ENCODE peak calls at places on chromosomes 11 and 22, in five cellular contexts. H, C, U, I and V are unnamed samples.

GRCh38 chr22:25081409-25081824 is 118.2 kb upstream of the CRYBB3 start:
- DNase-seq in H (no peak), C (peak), U (peak), I (no peak), V (no peak)

GRCh38 chr11:44223261-44223660 is 86.7 kb downstream of the ALX4 start:
- DNase-seq in H (no peak), C (no peak), U (no peak), I (no peak), V (no peak)

GRCh38 chr11:19974886-19975285 is 185.4 kb downstream of the DBX1 start:
- DNase-seq in H (no peak), C (no peak), U (no peak), I (no peak), V (no peak)

GRCh38 chr11:123474994-123475393 is 44.9 kb downstream of the GRAMD1B start:
- DNase-seq in H (no peak), C (no peak), U (no peak), I (no peak), V (no peak)

GRCh38 chr22:46076651-46077339 is 73.5 kb upstream of the PPARA start:
- DNase-seq in H (peak), C (no peak), U (peak), I (peak), V (no peak)

GRCh38 chr11:110472858-110473257 is 43.1 kb downstream of the FDX1 start:
- DNase-seq in H (no peak), C (no peak), U (peak), I (no peak), V (no peak)

GRCh38 chr11:9460322-9461067 is at the start of gene ZNF143:
- DNase-seq in H (peak), C (peak), U (peak), I (peak), V (peak)

GRCh38 chr22:36198482-36198881 is 3.1 kb downstream of the APOL4 start:
- DNase-seq in H (no peak), C (no peak), U (no peak), I (no peak), V (no peak)

GRCh38 chr11:34204396-34205279 is 99.2 kb downstream of the NAT10 start:
- DNase-seq in H (no peak), C (peak), U (peak), I (no peak), V (no peak)

GRCh38 chr11:111107501-111107900 is 138.0 kb upstream of the POU2AF2 start:
- DNase-seq in H (no peak), C (no peak), U (no peak), I (no peak), V (no peak)

GRCh38 chr11:22624742-22625447 is 728 bp downstream of the FANCF start:
- DNase-seq in H (peak), C (peak), U (peak), I (no peak), V (peak)

GRCh38 chr11:46686886-46687810 is 13.3 kb downstream of the ARHGAP1 start:
- DNase-seq in H (no peak), C (no peak), U (no peak), I (no peak), V (no peak)

GRCh38 chr11:17930544-17931144 is 82.2 kb downstream of the SERGEF start:
- DNase-seq in H (no peak), C (no peak), U (no peak), I (no peak), V (no peak)

GRCh38 chr11:116312560-116313340 is 460.0 kb downstream of the BUD13 start:
- DNase-seq in H (peak), C (no peak), U (peak), I (peak), V (peak)

GRCh38 chr11:3056296-3057068 is 741 bp downstream of the CARS1 start:
- DNase-seq in H (peak), C (no peak), U (peak), I (no peak), V (no peak)

GRCh38 chr11:26572770-26573402 is 823 bp upstream of the MUC15 start:
- DNase-seq in H (no peak), C (no peak), U (no peak), I (no peak), V (peak)

GRCh38 chr11:76634934-76635333 is 35.6 kb downstream of the LRRC32 start:
- DNase-seq in H (no peak), C (no peak), U (no peak), I (no peak), V (no peak)

GRCh38 chr22:49827853-49828598 is at the start of gene BRD1:
- DNase-seq in H (peak), C (no peak), U (peak), I (no peak), V (no peak)

GRCh38 chr11:99418927-99419707 is 398.4 kb downstream of the CNTN5 start:
- DNase-seq in H (no peak), C (no peak), U (peak), I (no peak), V (peak)

GRCh38 chr11:104781037-104781436 is 117.2 kb downstream of the CASP12 start:
- DNase-seq in H (no peak), C (no peak), U (no peak), I (no peak), V (no peak)

GRCh38 chr11:63567044-63567840 is 4.1 kb upstream of the PLAAT2 start:
- DNase-seq in H (no peak), C (peak), U (peak), I (no peak), V (no peak)

GRCh38 chr11:122781378-122782040 is 56.8 kb upstream of the CRTAM start:
- DNase-seq in H (peak), C (peak), U (peak), I (peak), V (peak)

GRCh38 chr11:127627629-127628462 is 627.3 kb upstream of the KIRREL3 start:
- DNase-seq in H (peak), C (no peak), U (no peak), I (no peak), V (peak)

GRCh38 chr11:118607401-118608267 is at the start of gene PHLDB1:
- DNase-seq in H (peak), C (no peak), U (peak), I (peak), V (no peak)

GRCh38 chr22:37243402-37244113 is 511 bp downstream of the RAC2 start:
- DNase-seq in H (no peak), C (no peak), U (no peak), I (no peak), V (no peak)

GRCh38 chr11:27460571-27460970 is 12.0 kb downstream of the LGR4 start:
- DNase-seq in H (no peak), C (no peak), U (no peak), I (no peak), V (no peak)

GRCh38 chr11:45798793-45799441 is 6.0 kb upstream of the SLC35C1 start:
- DNase-seq in H (no peak), C (no peak), U (no peak), I (no peak), V (no peak)

GRCh38 chr22:40728731-40729189 is 49.5 kb downstream of the MCHR1 start:
- DNase-seq in H (no peak), C (no peak), U (no peak), I (no peak), V (no peak)

GRCh38 chr22:37491559-37492427 is 5.6 kb upstream of the MFNG start:
- DNase-seq in H (peak), C (no peak), U (no peak), I (no peak), V (no peak)

GRCh38 chr11:103906291-103906850 is 130.1 kb upstream of the DDI1 start:
- DNase-seq in H (no peak), C (no peak), U (no peak), I (no peak), V (no peak)

GRCh38 chr11:78350646-78351165 is 66.9 kb downstream of the GAB2 start:
- DNase-seq in H (no peak), C (no peak), U (no peak), I (no peak), V (no peak)

GRCh38 chr11:69166186-69167115 is 10.7 kb downstream of the SMIM38 start:
- DNase-seq in H (no peak), C (peak), U (peak), I (no peak), V (no peak)

GRCh38 chr11:117606211-117606610 is 190.8 kb downstream of the DSCAML1 start:
- DNase-seq in H (no peak), C (no peak), U (no peak), I (no peak), V (no peak)

GRCh38 chr11:95345243-95345642 is 114.2 kb upstream of the SESN3 start:
- DNase-seq in H (no peak), C (no peak), U (no peak), I (no peak), V (no peak)
- TF ChIP-seq CTCF in H (no peak), C (no peak), U (no peak), I (no peak), V (no peak)

GRCh38 chr11:12893787-12894672 is 115.1 kb upstream of the RASSF10 start:
- DNase-seq in H (peak), C (peak), U (peak), I (peak), V (no peak)
- TF ChIP-seq CTCF in H (peak), C (peak), U (peak), I (peak), V (peak)

DNA sequence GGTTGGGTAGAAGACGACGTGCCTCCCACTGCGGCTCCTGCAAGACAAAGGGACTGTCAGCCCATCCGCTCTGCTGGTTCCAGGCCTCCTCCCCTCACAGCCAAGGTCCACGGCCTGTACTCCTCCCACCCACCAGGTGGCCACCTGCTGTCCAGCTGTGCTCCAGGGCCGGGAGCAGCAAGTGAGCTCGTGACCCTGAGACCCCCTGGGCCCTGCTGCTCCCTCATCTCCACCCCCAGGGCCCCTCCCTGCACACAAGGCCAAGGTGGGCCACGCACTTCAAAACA is 27.4 kb downstream of the TSPAN4 start:
- DNase-seq in H (no peak), C (no peak), U (no peak), I (no peak), V (no peak)
- TF ChIP-seq CTCF in H (no peak), C (no peak), U (peak), I (no peak), V (peak)

DNA sequence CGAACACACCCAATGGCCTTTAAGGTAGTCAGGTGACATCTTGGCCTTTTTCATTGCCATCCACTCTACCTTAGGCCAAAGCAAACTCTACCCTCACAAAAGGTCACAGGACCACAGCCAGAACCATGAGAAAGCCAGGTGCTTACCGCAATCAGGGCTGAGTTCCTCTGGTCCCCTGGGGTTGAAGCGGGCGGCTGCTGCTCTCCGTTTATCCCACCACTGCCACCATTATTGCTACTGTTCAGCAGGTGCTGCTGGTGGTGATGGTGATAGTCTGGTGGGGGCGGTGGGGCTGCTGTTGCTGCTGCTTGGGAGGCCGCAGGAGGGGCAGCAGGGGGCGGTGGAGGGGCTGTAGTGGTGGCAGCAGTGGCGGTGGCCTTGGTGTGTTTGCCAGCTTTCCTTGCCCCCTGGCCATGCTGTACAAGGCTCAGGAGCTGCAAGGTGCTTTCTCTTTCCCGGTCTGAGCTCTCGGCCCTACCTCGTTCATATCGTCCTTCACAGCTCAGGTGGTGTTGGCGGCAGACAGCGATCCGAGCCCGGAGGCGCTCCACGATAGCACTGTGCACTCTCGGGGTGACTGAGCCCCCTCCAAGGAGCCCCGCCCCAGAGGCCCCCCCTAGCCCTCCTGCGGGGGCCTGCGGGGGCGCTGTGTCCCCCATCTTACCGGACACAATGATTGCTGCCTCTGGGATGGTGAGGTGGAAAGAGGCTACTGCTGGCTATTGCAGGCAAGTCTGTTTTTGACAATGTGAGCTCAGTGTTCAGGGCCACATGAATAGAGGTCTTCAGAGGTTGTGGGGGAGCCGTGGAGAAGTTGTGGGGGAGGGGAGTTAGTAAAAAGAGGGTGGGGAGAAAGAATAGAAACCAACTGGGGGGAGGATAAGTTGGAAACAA is 1.5 kb downstream of the MAML2 start:
- DNase-seq in H (peak), C (no peak), U (peak), I (peak), V (no peak)
- TF ChIP-seq CTCF in H (peak), C (peak), U (no peak), I (peak), V (no peak)

DNA sequence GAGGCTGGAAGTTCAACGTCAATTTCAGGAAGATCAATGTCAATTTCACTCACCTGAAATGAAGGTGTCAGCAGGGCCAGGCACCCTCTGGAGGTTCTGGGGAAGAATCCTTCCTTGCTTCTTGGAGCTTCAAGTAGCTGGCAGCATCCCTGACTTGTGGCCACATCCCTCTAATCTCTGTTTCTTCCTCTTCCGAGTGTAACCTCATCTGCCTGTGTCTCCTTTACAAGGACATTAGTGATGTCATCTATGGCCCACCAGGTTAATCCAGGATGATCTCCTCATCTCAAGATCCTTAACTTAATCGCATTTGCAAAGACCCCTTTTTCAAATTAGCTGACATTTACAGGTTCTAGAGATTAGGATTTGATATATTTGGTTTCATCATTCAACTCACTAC is 240.8 kb upstream of the MTNR1B start:
- DNase-seq in H (no peak), C (no peak), U (no peak), I (no peak), V (no peak)
- TF ChIP-seq CTCF in H (no peak), C (no peak), U (no peak), I (no peak), V (no peak)

GRCh38 chr22:38567531-38568245 is 2.3 kb downstream of the DMC1 start:
- DNase-seq in H (no peak), C (no peak), U (no peak), I (no peak), V (no peak)

GRCh38 chr22:38569972-38570840 is at the start of gene DMC1:
- DNase-seq in H (peak), C (peak), U (peak), I (peak), V (no peak)

GRCh38 chr22:38572065-38572464 is 2.1 kb upstream of the DMC1 start:
- DNase-seq in H (no peak), C (peak), U (peak), I (no peak), V (no peak)

GRCh38 chr22:38569181-38569971 is 607 bp downstream of the DMC1 start:
- DNase-seq in H (peak), C (no peak), U (peak), I (peak), V (no peak)

GRCh38 chr22:38570841-38571364 is 920 bp upstream of the DMC1 start:
- DNase-seq in H (peak), C (peak), U (peak), I (peak), V (no peak)
- TF ChIP-seq CTCF in H (no peak), C (peak), U (no peak), I (no peak), V (peak)

DNA sequence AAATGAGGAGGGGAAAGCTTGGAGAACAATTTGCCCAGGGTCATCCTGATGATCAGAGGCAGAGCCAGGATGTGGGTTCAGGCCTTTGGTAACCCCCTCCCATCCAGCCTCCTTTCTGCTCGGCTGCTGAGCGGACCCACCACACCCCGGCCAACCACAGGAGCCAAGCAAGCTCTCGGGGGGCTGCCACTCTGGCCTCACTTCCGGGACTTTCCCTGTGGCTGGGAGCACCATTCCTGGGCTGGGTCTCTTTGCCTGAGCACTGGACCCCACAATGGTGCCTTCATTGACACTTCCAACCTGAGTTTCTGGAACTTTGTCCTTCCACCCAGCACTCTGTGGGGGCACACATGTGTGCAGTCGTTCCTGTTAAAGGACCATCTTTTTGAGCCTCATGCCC is 9.8 kb downstream of the TOP3B start:
- DNase-seq in H (peak), C (no peak), U (no peak), I (no peak), V (no peak)
- TF ChIP-seq CTCF in H (no peak), C (no peak), U (no peak), I (no peak), V (no peak)

GRCh38 chr11:67606477-67607295 is at the start of gene NDUFV1:
- DNase-seq in H (peak), C (peak), U (peak), I (peak), V (peak)

GRCh38 chr11:67607507-67607906 is 771 bp downstream of the NDUFV1 start:
- DNase-seq in H (no peak), C (no peak), U (no peak), I (no peak), V (no peak)

GRCh38 chr11:67604815-67605214 is 1.9 kb upstream of the NDUFV1 start:
- DNase-seq in H (no peak), C (no peak), U (no peak), I (no peak), V (no peak)

GRCh38 chr11:67605231-67606011 is 1.3 kb upstream of the NDUFV1 start:
- DNase-seq in H (no peak), C (no peak), U (no peak), I (no peak), V (no peak)

GRCh38 chr11:67606150-67606476 is 623 bp upstream of the NDUFV1 start:
- DNase-seq in H (peak), C (no peak), U (no peak), I (no peak), V (no peak)
- TF ChIP-seq CTCF in H (no peak), C (no peak), U (no peak), I (no peak), V (no peak)